ENCODE peak calls at places on chromosomes 3 and 15, in ten cellular contexts. One of them, this sample, is unnamed.

GRCh38 chr3:183430325-183430957 is 2.0 kb upstream of the MCF2L2 start:
- DNase-seq in DMS153: no peak
- DNase-seq in smooth muscle cell of the brain vasculature: no peak
- DNase-seq in ELR: no peak
- DNase-seq in HS-5: no peak
- DNase-seq in activated CD8-positive, alpha-beta memory T cell treated with anti-CD3 and anti-CD28 coated beads, Interleukin-2, amount 50 U/mL, for 4 hours: no peak
- DNase-seq in fibroblast of pulmonary artery: no peak
- DNase-seq in NCI-H774: no peak
- DNase-seq in GM04504: no peak
- DNase-seq in substantia nigra: no peak
- DNase-seq in this sample: peak; percentile 44

GRCh38 chr3:127699098-127699945 is 26.6 kb downstream of the ABTB1 start:
- DNase-seq in DMS153: no peak
- DNase-seq in smooth muscle cell of the brain vasculature: peak; percentile 86
- DNase-seq in ELR: peak; percentile 42
- DNase-seq in HS-5: no peak
- DNase-seq in activated CD8-positive, alpha-beta memory T cell treated with anti-CD3 and anti-CD28 coated beads, Interleukin-2, amount 50 U/mL, for 4 hours: no peak
- DNase-seq in fibroblast of pulmonary artery: no peak
- DNase-seq in NCI-H774: no peak
- DNase-seq in GM04504: no peak
- DNase-seq in substantia nigra: no peak
- DNase-seq in this sample: peak; percentile 88

GRCh38 chr3:48157950-48158376 is 30.3 kb downstream of the CDC25A start:
- DNase-seq in DMS153: no peak
- DNase-seq in smooth muscle cell of the brain vasculature: peak; percentile 66
- DNase-seq in ELR: peak; percentile 66
- DNase-seq in HS-5: no peak
- DNase-seq in activated CD8-positive, alpha-beta memory T cell treated with anti-CD3 and anti-CD28 coated beads, Interleukin-2, amount 50 U/mL, for 4 hours: peak; percentile 39
- DNase-seq in fibroblast of pulmonary artery: peak; percentile 84
- DNase-seq in NCI-H774: no peak
- DNase-seq in GM04504: peak; percentile 34
- DNase-seq in substantia nigra: peak; percentile 8
- DNase-seq in this sample: peak; percentile 70

GRCh38 chr15:62606376-62607164 is 436.0 kb upstream of the TPM1 start:
- DNase-seq in DMS153: no peak
- DNase-seq in smooth muscle cell of the brain vasculature: peak; percentile 93
- DNase-seq in ELR: peak; percentile 99
- DNase-seq in HS-5: peak; percentile 98
- DNase-seq in activated CD8-positive, alpha-beta memory T cell treated with anti-CD3 and anti-CD28 coated beads, Interleukin-2, amount 50 U/mL, for 4 hours: no peak
- DNase-seq in fibroblast of pulmonary artery: peak; percentile 94
- DNase-seq in NCI-H774: no peak
- DNase-seq in GM04504: peak; percentile 99
- DNase-seq in substantia nigra: no peak
- DNase-seq in this sample: no peak

GRCh38 chr15:25060472-25060803 is 105.7 kb downstream of the SNRPN start:
- DNase-seq in DMS153: no peak
- DNase-seq in smooth muscle cell of the brain vasculature: no peak
- DNase-seq in ELR: no peak
- DNase-seq in HS-5: no peak
- DNase-seq in activated CD8-positive, alpha-beta memory T cell treated with anti-CD3 and anti-CD28 coated beads, Interleukin-2, amount 50 U/mL, for 4 hours: no peak
- DNase-seq in fibroblast of pulmonary artery: no peak
- DNase-seq in NCI-H774: no peak
- DNase-seq in GM04504: no peak
- DNase-seq in substantia nigra: no peak
- DNase-seq in this sample: no peak

GRCh38 chr3:143753456-143753855 is 94.8 kb downstream of the SLC9A9 start:
- DNase-seq in DMS153: no peak
- DNase-seq in smooth muscle cell of the brain vasculature: no peak
- DNase-seq in ELR: no peak
- DNase-seq in HS-5: no peak
- DNase-seq in activated CD8-positive, alpha-beta memory T cell treated with anti-CD3 and anti-CD28 coated beads, Interleukin-2, amount 50 U/mL, for 4 hours: no peak
- DNase-seq in fibroblast of pulmonary artery: no peak
- DNase-seq in NCI-H774: no peak
- DNase-seq in GM04504: no peak
- DNase-seq in substantia nigra: no peak
- DNase-seq in this sample: peak; percentile 26

GRCh38 chr3:78204977-78205376 is 1165.1 kb downstream of the ROBO2 start:
- DNase-seq in DMS153: no peak
- DNase-seq in smooth muscle cell of the brain vasculature: peak; percentile 56
- DNase-seq in ELR: peak; percentile 82
- DNase-seq in HS-5: peak; percentile 43
- DNase-seq in activated CD8-positive, alpha-beta memory T cell treated with anti-CD3 and anti-CD28 coated beads, Interleukin-2, amount 50 U/mL, for 4 hours: no peak
- DNase-seq in fibroblast of pulmonary artery: peak; percentile 67
- DNase-seq in NCI-H774: no peak
- DNase-seq in GM04504: peak; percentile 3
- DNase-seq in substantia nigra: no peak
- DNase-seq in this sample: peak; percentile 49

GRCh38 chr3:134594236-134594825 is 56.5 kb downstream of the KY start:
- DNase-seq in DMS153: peak; percentile 49
- DNase-seq in smooth muscle cell of the brain vasculature: no peak
- DNase-seq in ELR: no peak
- DNase-seq in HS-5: no peak
- DNase-seq in activated CD8-positive, alpha-beta memory T cell treated with anti-CD3 and anti-CD28 coated beads, Interleukin-2, amount 50 U/mL, for 4 hours: no peak
- DNase-seq in fibroblast of pulmonary artery: peak; percentile 41
- DNase-seq in NCI-H774: peak; percentile 38
- DNase-seq in GM04504: no peak
- DNase-seq in substantia nigra: no peak
- DNase-seq in this sample: no peak

GRCh38 chr15:68515371-68516095 is 63.3 kb upstream of the CORO2B start:
- DNase-seq in DMS153: no peak
- DNase-seq in smooth muscle cell of the brain vasculature: no peak
- DNase-seq in ELR: no peak
- DNase-seq in HS-5: no peak
- DNase-seq in activated CD8-positive, alpha-beta memory T cell treated with anti-CD3 and anti-CD28 coated beads, Interleukin-2, amount 50 U/mL, for 4 hours: no peak
- DNase-seq in fibroblast of pulmonary artery: no peak
- DNase-seq in NCI-H774: no peak
- DNase-seq in GM04504: no peak
- DNase-seq in substantia nigra: no peak
- DNase-seq in this sample: no peak

GRCh38 chr15:36612063-36612788 is 32.8 kb downstream of the CDIN1 start:
- DNase-seq in DMS153: no peak
- DNase-seq in smooth muscle cell of the brain vasculature: no peak
- DNase-seq in ELR: peak; percentile 97
- DNase-seq in HS-5: peak; percentile 70
- DNase-seq in activated CD8-positive, alpha-beta memory T cell treated with anti-CD3 and anti-CD28 coated beads, Interleukin-2, amount 50 U/mL, for 4 hours: no peak
- DNase-seq in fibroblast of pulmonary artery: peak; percentile 71
- DNase-seq in NCI-H774: no peak
- DNase-seq in GM04504: peak; percentile 64
- DNase-seq in substantia nigra: no peak
- DNase-seq in this sample: no peak

GRCh38 chr3:69324362-69325025 is 61.4 kb downstream of the FRMD4B start:
- DNase-seq in DMS153: no peak
- DNase-seq in smooth muscle cell of the brain vasculature: no peak
- DNase-seq in ELR: peak; percentile 17
- DNase-seq in HS-5: no peak
- DNase-seq in activated CD8-positive, alpha-beta memory T cell treated with anti-CD3 and anti-CD28 coated beads, Interleukin-2, amount 50 U/mL, for 4 hours: no peak
- DNase-seq in fibroblast of pulmonary artery: peak; percentile 13
- DNase-seq in NCI-H774: no peak
- DNase-seq in GM04504: no peak
- DNase-seq in substantia nigra: no peak
- DNase-seq in this sample: peak; percentile 70

GRCh38 chr15:72034351-72034750 is 83.6 kb downstream of the MYO9A start:
- DNase-seq in DMS153: no peak
- DNase-seq in smooth muscle cell of the brain vasculature: no peak
- DNase-seq in ELR: no peak
- DNase-seq in HS-5: no peak
- DNase-seq in activated CD8-positive, alpha-beta memory T cell treated with anti-CD3 and anti-CD28 coated beads, Interleukin-2, amount 50 U/mL, for 4 hours: no peak
- DNase-seq in fibroblast of pulmonary artery: no peak
- DNase-seq in NCI-H774: no peak
- DNase-seq in GM04504: no peak
- DNase-seq in substantia nigra: no peak
- DNase-seq in this sample: no peak

GRCh38 chr3:52798978-52799476 is 4.4 kb downstream of the ITIH3 start:
- DNase-seq in DMS153: no peak
- DNase-seq in smooth muscle cell of the brain vasculature: no peak
- DNase-seq in ELR: peak; percentile 26
- DNase-seq in HS-5: no peak
- DNase-seq in activated CD8-positive, alpha-beta memory T cell treated with anti-CD3 and anti-CD28 coated beads, Interleukin-2, amount 50 U/mL, for 4 hours: peak; percentile 18
- DNase-seq in fibroblast of pulmonary artery: no peak
- DNase-seq in NCI-H774: no peak
- DNase-seq in GM04504: no peak
- DNase-seq in substantia nigra: no peak
- DNase-seq in this sample: peak; percentile 36

GRCh38 chr3:48402281-48402732 is 27.6 kb downstream of the PLXNB1 start:
- DNase-seq in DMS153: no peak
- DNase-seq in smooth muscle cell of the brain vasculature: peak; percentile 35
- DNase-seq in ELR: peak; percentile 90
- DNase-seq in HS-5: peak; percentile 77
- DNase-seq in activated CD8-positive, alpha-beta memory T cell treated with anti-CD3 and anti-CD28 coated beads, Interleukin-2, amount 50 U/mL, for 4 hours: peak; percentile 12
- DNase-seq in fibroblast of pulmonary artery: peak; percentile 91
- DNase-seq in NCI-H774: no peak
- DNase-seq in GM04504: peak; percentile 78
- DNase-seq in substantia nigra: no peak
- DNase-seq in this sample: no peak

GRCh38 chr15:58875343-58875742 is 58.1 kb downstream of the SLTM start:
- DNase-seq in DMS153: no peak
- DNase-seq in smooth muscle cell of the brain vasculature: no peak
- DNase-seq in ELR: peak; percentile 7
- DNase-seq in HS-5: no peak
- DNase-seq in activated CD8-positive, alpha-beta memory T cell treated with anti-CD3 and anti-CD28 coated beads, Interleukin-2, amount 50 U/mL, for 4 hours: no peak
- DNase-seq in fibroblast of pulmonary artery: no peak
- DNase-seq in NCI-H774: no peak
- DNase-seq in GM04504: no peak
- DNase-seq in substantia nigra: no peak
- DNase-seq in this sample: no peak

GRCh38 chr3:11724615-11725339 is 81.1 kb upstream of the VGLL4 start:
- DNase-seq in DMS153: no peak
- DNase-seq in smooth muscle cell of the brain vasculature: no peak
- DNase-seq in ELR: no peak
- DNase-seq in HS-5: no peak
- DNase-seq in activated CD8-positive, alpha-beta memory T cell treated with anti-CD3 and anti-CD28 coated beads, Interleukin-2, amount 50 U/mL, for 4 hours: no peak
- DNase-seq in fibroblast of pulmonary artery: no peak
- DNase-seq in NCI-H774: no peak
- DNase-seq in GM04504: no peak
- DNase-seq in substantia nigra: no peak
- DNase-seq in this sample: no peak

GRCh38 chr3:137509354-137510045 is 254.6 kb upstream of the SOX14 start:
- DNase-seq in DMS153: no peak
- DNase-seq in smooth muscle cell of the brain vasculature: no peak
- DNase-seq in ELR: no peak
- DNase-seq in HS-5: no peak
- DNase-seq in activated CD8-positive, alpha-beta memory T cell treated with anti-CD3 and anti-CD28 coated beads, Interleukin-2, amount 50 U/mL, for 4 hours: no peak
- DNase-seq in fibroblast of pulmonary artery: no peak
- DNase-seq in NCI-H774: peak; percentile 29
- DNase-seq in GM04504: no peak
- DNase-seq in substantia nigra: no peak
- DNase-seq in this sample: peak; percentile 99

GRCh38 chr15:69478259-69478687 is 25.7 kb downstream of the RPLP1 start:
- DNase-seq in DMS153: peak; percentile 17
- DNase-seq in smooth muscle cell of the brain vasculature: no peak
- DNase-seq in ELR: peak; percentile 59
- DNase-seq in HS-5: no peak
- DNase-seq in activated CD8-positive, alpha-beta memory T cell treated with anti-CD3 and anti-CD28 coated beads, Interleukin-2, amount 50 U/mL, for 4 hours: peak; percentile 62
- DNase-seq in fibroblast of pulmonary artery: peak; percentile 65
- DNase-seq in NCI-H774: peak; percentile 53
- DNase-seq in GM04504: no peak
- DNase-seq in substantia nigra: peak; percentile 30
- DNase-seq in this sample: peak; percentile 90

GRCh38 chr3:177946965-177947364 is 589.3 kb upstream of the KCNMB2 start:
- DNase-seq in DMS153: no peak
- DNase-seq in smooth muscle cell of the brain vasculature: no peak
- DNase-seq in ELR: no peak
- DNase-seq in HS-5: no peak
- DNase-seq in activated CD8-positive, alpha-beta memory T cell treated with anti-CD3 and anti-CD28 coated beads, Interleukin-2, amount 50 U/mL, for 4 hours: no peak
- DNase-seq in fibroblast of pulmonary artery: peak; percentile 66
- DNase-seq in NCI-H774: no peak
- DNase-seq in GM04504: peak; percentile 22
- DNase-seq in substantia nigra: no peak
- DNase-seq in this sample: no peak

GRCh38 chr15:49832421-49832980 is 211.7 kb downstream of the DTWD1 start:
- DNase-seq in DMS153: no peak
- DNase-seq in smooth muscle cell of the brain vasculature: no peak
- DNase-seq in ELR: peak; percentile 45
- DNase-seq in HS-5: no peak
- DNase-seq in activated CD8-positive, alpha-beta memory T cell treated with anti-CD3 and anti-CD28 coated beads, Interleukin-2, amount 50 U/mL, for 4 hours: no peak
- DNase-seq in fibroblast of pulmonary artery: peak; percentile 34
- DNase-seq in NCI-H774: no peak
- DNase-seq in GM04504: no peak
- DNase-seq in substantia nigra: no peak
- DNase-seq in this sample: peak; percentile 61

GRCh38 chr15:49047456-49047855 is 1.2 kb upstream of the SECISBP2L start:
- DNase-seq in DMS153: no peak
- DNase-seq in smooth muscle cell of the brain vasculature: no peak
- DNase-seq in ELR: no peak
- DNase-seq in HS-5: no peak
- DNase-seq in activated CD8-positive, alpha-beta memory T cell treated with anti-CD3 and anti-CD28 coated beads, Interleukin-2, amount 50 U/mL, for 4 hours: no peak
- DNase-seq in fibroblast of pulmonary artery: no peak
- DNase-seq in NCI-H774: no peak
- DNase-seq in GM04504: no peak
- DNase-seq in substantia nigra: no peak
- DNase-seq in this sample: no peak

GRCh38 chr3:155664922-155665695 is 79.8 kb downstream of the PLCH1 start:
- DNase-seq in DMS153: no peak
- DNase-seq in smooth muscle cell of the brain vasculature: peak; percentile 50
- DNase-seq in ELR: peak; percentile 60
- DNase-seq in HS-5: peak; percentile 71
- DNase-seq in activated CD8-positive, alpha-beta memory T cell treated with anti-CD3 and anti-CD28 coated beads, Interleukin-2, amount 50 U/mL, for 4 hours: no peak
- DNase-seq in fibroblast of pulmonary artery: peak; percentile 85
- DNase-seq in NCI-H774: no peak
- DNase-seq in GM04504: peak; percentile 89
- DNase-seq in substantia nigra: no peak
- DNase-seq in this sample: no peak

GRCh38 chr3:9715764-9716437 is 12.3 kb downstream of the CPNE9 start:
- DNase-seq in DMS153: no peak
- DNase-seq in smooth muscle cell of the brain vasculature: peak; percentile 45
- DNase-seq in ELR: peak; percentile 93
- DNase-seq in HS-5: peak; percentile 82
- DNase-seq in activated CD8-positive, alpha-beta memory T cell treated with anti-CD3 and anti-CD28 coated beads, Interleukin-2, amount 50 U/mL, for 4 hours: no peak
- DNase-seq in fibroblast of pulmonary artery: peak; percentile 93
- DNase-seq in NCI-H774: no peak
- DNase-seq in GM04504: peak; percentile 86
- DNase-seq in substantia nigra: peak; percentile 39
- DNase-seq in this sample: no peak

GRCh38 chr15:82393671-82394070 is 35.9 kb upstream of the GOLGA6L9 start:
- DNase-seq in DMS153: no peak
- DNase-seq in smooth muscle cell of the brain vasculature: no peak
- DNase-seq in ELR: peak; percentile 39
- DNase-seq in HS-5: no peak
- DNase-seq in activated CD8-positive, alpha-beta memory T cell treated with anti-CD3 and anti-CD28 coated beads, Interleukin-2, amount 50 U/mL, for 4 hours: no peak
- DNase-seq in fibroblast of pulmonary artery: no peak
- DNase-seq in NCI-H774: no peak
- DNase-seq in GM04504: peak; percentile 29
- DNase-seq in substantia nigra: no peak
- DNase-seq in this sample: no peak

GRCh38 chr15:22952826-22953579 is 27.2 kb downstream of the CYFIP1 start:
- DNase-seq in DMS153: no peak
- DNase-seq in smooth muscle cell of the brain vasculature: no peak
- DNase-seq in ELR: no peak
- DNase-seq in HS-5: no peak
- DNase-seq in activated CD8-positive, alpha-beta memory T cell treated with anti-CD3 and anti-CD28 coated beads, Interleukin-2, amount 50 U/mL, for 4 hours: no peak
- DNase-seq in fibroblast of pulmonary artery: peak; percentile 77
- DNase-seq in NCI-H774: peak; percentile 52
- DNase-seq in GM04504: peak; percentile 46
- DNase-seq in substantia nigra: no peak
- DNase-seq in this sample: no peak

GRCh38 chr3:70185661-70186060 is 126.8 kb downstream of the MDFIC2 start:
- DNase-seq in DMS153: no peak
- DNase-seq in smooth muscle cell of the brain vasculature: no peak
- DNase-seq in ELR: no peak
- DNase-seq in HS-5: no peak
- DNase-seq in activated CD8-positive, alpha-beta memory T cell treated with anti-CD3 and anti-CD28 coated beads, Interleukin-2, amount 50 U/mL, for 4 hours: no peak
- DNase-seq in fibroblast of pulmonary artery: no peak
- DNase-seq in NCI-H774: no peak
- DNase-seq in GM04504: no peak
- DNase-seq in substantia nigra: no peak
- DNase-seq in this sample: no peak

GRCh38 chr3:126573492-126574117 is 14.9 kb upstream of the C3orf22 start:
- DNase-seq in DMS153: peak; percentile 7
- DNase-seq in smooth muscle cell of the brain vasculature: no peak
- DNase-seq in ELR: no peak
- DNase-seq in HS-5: no peak
- DNase-seq in activated CD8-positive, alpha-beta memory T cell treated with anti-CD3 and anti-CD28 coated beads, Interleukin-2, amount 50 U/mL, for 4 hours: no peak
- DNase-seq in fibroblast of pulmonary artery: no peak
- DNase-seq in NCI-H774: peak; percentile 17
- DNase-seq in GM04504: no peak
- DNase-seq in substantia nigra: no peak
- DNase-seq in this sample: no peak

This sample was measured in NCI-H82.